ENCODE peak calls at places on chromosomes 13 and 19, in four cellular contexts. P is Panc1, A is H1, T is ovary. Q is an unnamed sample.

GRCh38 chr19:50315773-50316448 is 13.3 kb downstream of the KCNC3 start:
- DNase-seq in P (no peak), A (no peak), T (no peak), Q (peak)

GRCh38 chr13:110826861-110827672 is 87.8 kb downstream of the ANKRD10 start:
- DNase-seq in P (no peak), A (no peak), T (no peak), Q (no peak)

GRCh38 chr19:32464279-32464678 is 58.7 kb downstream of the DPY19L3 start:
- DNase-seq in P (peak), A (no peak), T (no peak), Q (no peak)

GRCh38 chr19:5024282-5024681 is 55.4 kb downstream of the KDM4B start:
- DNase-seq in P (no peak), A (no peak), T (peak), Q (peak)

GRCh38 chr13:50596776-50597203 is 246.7 kb downstream of the DLEU7 start:
- DNase-seq in P (no peak), A (no peak), T (no peak), Q (no peak)

GRCh38 chr13:74409551-74409950 is 275.3 kb upstream of the KLF12 start:
- DNase-seq in P (no peak), A (no peak), T (no peak), Q (no peak)

GRCh38 chr19:13823256-13823655 is 28.0 kb downstream of the ZSWIM4 start:
- DNase-seq in P (no peak), A (no peak), T (peak), Q (peak)

GRCh38 chr13:105255472-105255871 is 1280.0 kb downstream of the EFNB2 start:
- DNase-seq in P (no peak), A (no peak), T (no peak), Q (no peak)

GRCh38 chr13:25214371-25215252 is 42.5 kb upstream of the AMER2 start:
- DNase-seq in P (no peak), A (no peak), T (peak), Q (no peak)

GRCh38 chr13:99782669-99783068 is 188.9 kb downstream of the ZIC5 start:
- DNase-seq in P (no peak), A (no peak), T (no peak), Q (no peak)

GRCh38 chr13:49995535-49996165 is 1.2 kb upstream of the TRIM13 start:
- DNase-seq in P (no peak), A (no peak), T (no peak), Q (no peak)

GRCh38 chr13:92313382-92313781 is 913.2 kb upstream of the GPC6 start:
- DNase-seq in P (no peak), A (no peak), T (no peak), Q (no peak)

GRCh38 chr13:41974262-41974900 is 13.5 kb upstream of the VWA8 start:
- DNase-seq in P (no peak), A (no peak), T (no peak), Q (no peak)

DNA sequence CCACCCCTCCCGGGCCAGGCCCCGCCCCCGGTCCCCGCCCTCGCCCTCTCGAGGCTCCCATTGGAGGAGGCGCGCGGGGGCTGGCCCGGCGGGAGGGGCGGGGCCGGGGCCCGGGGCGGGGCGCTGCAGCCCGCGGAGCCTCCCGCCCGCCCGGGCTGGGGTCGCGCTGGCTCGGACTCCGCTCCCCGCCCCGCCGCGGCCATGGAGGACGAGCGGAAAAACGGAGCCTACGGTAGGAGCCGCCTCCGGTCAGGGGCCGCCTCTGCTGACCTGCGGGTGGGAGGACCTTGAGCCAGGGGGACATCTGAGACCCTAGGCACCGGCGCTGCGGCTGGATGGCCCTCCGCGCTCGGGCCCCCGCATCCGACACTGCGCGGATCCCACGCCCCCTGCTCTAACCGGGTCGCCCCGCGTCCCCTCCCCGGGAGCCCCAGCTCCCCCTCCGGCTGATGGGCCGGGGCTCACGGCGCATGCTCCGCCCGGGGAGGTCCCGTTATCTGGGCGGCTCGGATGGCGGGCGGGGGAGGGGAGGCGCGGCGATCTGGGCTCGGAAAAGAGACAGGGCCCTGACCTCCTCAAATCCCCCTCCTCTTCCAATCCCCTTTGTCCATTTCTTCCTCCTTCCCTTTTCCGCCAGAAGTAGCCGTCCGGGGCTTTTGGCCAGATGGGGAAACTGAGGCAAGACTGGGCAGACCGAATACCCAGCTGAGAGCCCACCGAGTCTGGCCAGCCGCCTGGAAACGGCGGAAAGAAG is 15.4 kb upstream of the AP1M2 start:
- DNase-seq in P (no peak), A (no peak), T (peak), Q (peak)
- TF ChIP-seq CTCF in P (no peak), A (no peak), T (no peak), Q (no peak)

GRCh38 chr19:7730286-7731217 is 1.4 kb downstream of the CLEC4G start:
- DNase-seq in P (no peak), A (no peak), T (no peak), Q (no peak)

GRCh38 chr19:7731218-7731595 is 703 bp downstream of the CLEC4G start:
- DNase-seq in P (no peak), A (no peak), T (no peak), Q (no peak)

GRCh38 chr19:7729211-7729610 is 2.7 kb downstream of the CLEC4G start:
- DNase-seq in P (no peak), A (no peak), T (no peak), Q (no peak)

GRCh38 chr19:7731615-7732014 is 295 bp downstream of the CLEC4G start:
- DNase-seq in P (no peak), A (no peak), T (no peak), Q (no peak)

DNA sequence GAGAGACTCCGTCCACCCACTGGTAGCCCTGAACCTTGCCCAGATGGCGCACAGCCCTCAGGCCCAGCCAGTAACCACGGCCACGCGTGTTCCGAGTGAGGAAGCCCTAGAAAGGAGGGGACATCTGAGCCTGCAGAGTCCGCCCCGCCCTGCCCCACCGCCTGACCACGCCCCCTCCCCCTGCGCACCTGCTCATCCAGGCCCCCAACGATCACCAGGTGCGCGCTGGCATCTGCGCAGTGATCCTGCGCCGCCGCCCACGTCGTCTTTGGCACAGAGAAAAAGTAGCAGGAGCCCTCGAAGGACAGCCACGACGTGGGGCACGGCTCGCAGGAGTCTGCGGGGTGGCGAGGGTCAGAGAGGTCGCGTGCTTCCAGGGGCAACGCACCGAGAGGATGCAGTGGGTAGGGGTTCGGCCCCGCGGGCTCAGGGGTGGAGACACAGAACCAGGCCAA is 2.1 kb downstream of the CLEC4G start:
- DNase-seq in P (no peak), A (no peak), T (no peak), Q (no peak)
- H3K4me3 ChIP-seq in P (no peak), A (peak), T (no peak), Q (no peak)

GRCh38 chr13:31824705-31825512 is 85.6 kb downstream of the RXFP2 start:
- DNase-seq in P (no peak), A (no peak), T (no peak), Q (no peak)
- TF ChIP-seq CTCF in P (peak), A (peak), T (no peak), Q (peak)

DNA sequence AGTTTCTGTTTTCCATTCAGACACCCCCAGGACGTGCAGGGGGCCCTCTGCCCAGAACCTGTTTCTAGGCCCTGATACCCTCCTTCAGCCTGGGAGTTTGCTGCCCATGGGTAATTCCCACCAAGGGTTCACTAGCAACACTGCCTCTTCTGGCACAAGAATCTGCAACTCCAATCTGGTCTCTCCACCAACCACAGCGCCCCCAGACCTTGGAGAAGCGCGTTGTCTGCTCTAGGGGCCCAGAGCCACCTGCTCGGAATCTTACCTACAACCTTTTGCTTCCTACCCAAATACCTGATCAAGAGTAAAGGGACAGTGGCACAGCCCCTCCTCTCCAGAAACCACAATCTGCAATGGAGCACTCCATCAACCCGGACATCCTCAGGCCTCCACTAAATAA is 763 bp downstream of the ZNF180 start:
- DNase-seq in P (no peak), A (peak), T (no peak), Q (no peak)
- H3K4me3 ChIP-seq in P (peak), A (peak), T (peak), Q (peak)

GRCh38 chr19:28596561-28597071 is 616.3 kb downstream of the UQCRFS1 start:
- DNase-seq in P (no peak), A (no peak), T (no peak), Q (no peak)

GRCh38 chr19:28594737-28595136 is 618.2 kb downstream of the UQCRFS1 start:
- DNase-seq in P (no peak), A (no peak), T (no peak), Q (no peak)

GRCh38 chr19:28598861-28599260 is 614.1 kb downstream of the UQCRFS1 start:
- DNase-seq in P (no peak), A (no peak), T (no peak), Q (no peak)

DNA sequence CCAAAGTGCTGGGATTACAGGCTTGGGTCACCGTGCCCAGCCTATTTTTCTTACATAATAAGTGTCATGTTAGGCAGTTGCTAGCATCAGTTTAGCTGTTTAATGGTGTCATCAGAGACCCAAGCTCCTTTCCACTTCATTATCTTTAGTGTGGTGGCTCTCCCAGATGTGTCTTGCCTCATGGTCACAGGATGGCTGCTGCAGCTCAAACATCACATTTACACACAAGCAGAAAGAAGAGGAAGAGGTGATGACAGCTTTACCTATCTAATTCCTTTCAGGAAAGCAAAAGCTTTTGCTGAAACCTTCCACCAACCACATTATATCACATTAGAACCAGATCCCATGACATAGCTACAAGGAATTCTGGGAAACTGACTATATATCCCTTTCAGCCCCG is 617.2 kb downstream of the UQCRFS1 start:
- DNase-seq in P (no peak), A (no peak), T (no peak), Q (no peak)
- TF ChIP-seq CTCF in P (no peak), A (no peak), T (no peak), Q (no peak)

GRCh38 chr13:46103037-46103436 is 1.8 kb downstream of the CPB2 start:
- DNase-seq in P (no peak), A (no peak), T (no peak), Q (no peak)
- H3K4me3 ChIP-seq in P (no peak), A (no peak), T (no peak), Q (no peak)

GRCh38 chr19:15177269-15178116 is 23.3 kb downstream of the NOTCH3 start:
- DNase-seq in P (no peak), A (peak), T (peak), Q (peak)
- TF ChIP-seq CTCF in P (peak), A (peak), T (peak), Q (peak)